ENCODE peak calls at places on chromosome 6, in seven cellular contexts. X is right atrium auricular region; K is HCT116; D is GM23248; W is CD8-positive, alpha-beta T cell; A is GM23338; N is cardiac muscle cell. I is an unnamed sample. For H3K36me3 and H3K4me1, the result is how much of the 10 kb centered on the place peaks cover.

GRCh38 chr6:22008248-22008836 is 288.5 kb downstream of the PRL start:
- DNase-seq in X (no peak), K (no peak), D (peak), W (no peak), A (no peak), N (no peak), I (no peak)

GRCh38 chr6:43807228-43808061 is 37.4 kb downstream of the VEGFA start:
- DNase-seq in X (no peak), K (no peak), D (peak), W (no peak), A (no peak), N (peak), I (no peak)

GRCh38 chr6:72689107-72689954 is 67.5 kb downstream of the KCNQ5 start:
- DNase-seq in X (no peak), K (no peak), D (peak), W (no peak), A (no peak), N (no peak), I (no peak)

GRCh38 chr6:30763618-30764489 is 19.5 kb upstream of the IER3 start:
- DNase-seq in X (no peak), K (no peak), D (peak), W (no peak), A (no peak), N (peak), I (no peak)

GRCh38 chr6:108163267-108163643 is 2.6 kb upstream of the NR2E1 start:
- DNase-seq in X (no peak), K (peak), D (no peak), W (no peak), A (peak), N (no peak), I (no peak)

GRCh38 chr6:80158478-80158989 is 52.1 kb downstream of the BCKDHB start:
- DNase-seq in X (no peak), K (no peak), D (no peak), W (no peak), A (no peak), N (no peak), I (no peak)

GRCh38 chr6:29861521-29862255 is 34.1 kb downstream of the HLA-G start:
- DNase-seq in X (no peak), K (no peak), D (no peak), W (no peak), A (no peak), N (peak), I (no peak)

GRCh38 chr6:54860739-54861138 is 14.2 kb downstream of the FAM83B start:
- DNase-seq in X (no peak), K (peak), D (no peak), W (no peak), A (no peak), N (peak), I (no peak)

GRCh38 chr6:33578588-33579011 is 1.5 kb downstream of the BAK1 start:
- DNase-seq in X (no peak), K (no peak), D (no peak), W (peak), A (no peak), N (no peak), I (peak)

GRCh38 chr6:114087496-114087895 is 116.5 kb upstream of the HDAC2 start:
- DNase-seq in X (no peak), K (no peak), D (peak), W (no peak), A (no peak), N (no peak), I (no peak)

GRCh38 chr6:115969207-115969929 is 91.3 kb downstream of the FRK start:
- DNase-seq in X (no peak), K (no peak), D (peak), W (no peak), A (peak), N (peak), I (no peak)

GRCh38 chr6:36685198-36685919 is 6.8 kb downstream of the CDKN1A start:
- DNase-seq in X (no peak), K (no peak), D (no peak), W (no peak), A (no peak), N (no peak), I (no peak)

GRCh38 chr6:160069050-160069454 is 52.6 kb upstream of the SLC22A1 start:
- DNase-seq in X (no peak), K (no peak), D (no peak), W (peak), A (no peak), N (no peak), I (no peak)

GRCh38 chr6:168309183-168309582 is 10.4 kb downstream of the DACT2 start:
- DNase-seq in X (no peak), K (no peak), D (no peak), W (no peak), A (no peak), N (no peak), I (no peak)

GRCh38 chr6:33207569-33208088 is 671 bp upstream of the RING1 start:
- DNase-seq in X (no peak), K (no peak), D (peak), W (no peak), A (peak), N (peak), I (no peak)

GRCh38 chr6:52632011-52632410 is 38.9 kb upstream of the TMEM14A start:
- DNase-seq in X (no peak), K (no peak), D (no peak), W (no peak), A (no peak), N (no peak), I (no peak)

GRCh38 chr6:128319946-128320345 is 200.5 kb downstream of the PTPRK start:
- DNase-seq in X (no peak), K (no peak), D (no peak), W (no peak), A (no peak), N (no peak), I (no peak)

GRCh38 chr6:15338462-15338861 is 92.6 kb downstream of the JARID2 start:
- DNase-seq in X (no peak), K (no peak), D (no peak), W (no peak), A (no peak), N (no peak), I (no peak)

GRCh38 chr6:88365656-88366055 is 199.5 kb upstream of the CNR1 start:
- DNase-seq in X (no peak), K (no peak), D (no peak), W (no peak), A (no peak), N (no peak), I (no peak)

GRCh38 chr6:2749972-2750600 is 636 bp downstream of the MYLK4 start:
- DNase-seq in X (peak), K (peak), D (peak), W (peak), A (peak), N (peak), I (peak)

GRCh38 chr6:71675386-71675785 is 211.0 kb upstream of the RIMS1 start:
- DNase-seq in X (no peak), K (no peak), D (no peak), W (no peak), A (peak), N (no peak), I (no peak)

GRCh38 chr6:28945360-28945759 is 21.6 kb upstream of the TRIM27 start:
- DNase-seq in X (no peak), K (no peak), D (no peak), W (no peak), A (no peak), N (no peak), I (no peak)

GRCh38 chr6:72748759-72749158 is 126.9 kb downstream of the KCNQ5 start:
- DNase-seq in X (no peak), K (no peak), D (peak), W (no peak), A (no peak), N (peak), I (no peak)

GRCh38 chr6:51213806-51214205 is 395.1 kb downstream of the TFAP2B start:
- DNase-seq in X (no peak), K (no peak), D (no peak), W (no peak), A (peak), N (no peak), I (no peak)

GRCh38 chr6:169277619-169278018 is 24.0 kb upstream of the THBS2 start:
- DNase-seq in X (no peak), K (no peak), D (peak), W (no peak), A (no peak), N (no peak), I (no peak)

GRCh38 chr6:30965140-30965601 is 18.3 kb upstream of the MUC21 start:
- DNase-seq in X (no peak), K (no peak), D (no peak), W (no peak), A (no peak), N (no peak), I (no peak)

GRCh38 chr6:100512203-100512862 is 47.6 kb upstream of the SIM1 start:
- DNase-seq in X (no peak), K (no peak), D (peak), W (no peak), A (no peak), N (peak), I (no peak)

GRCh38 chr6:15854378-15854777 is 191.6 kb upstream of the DTNBP1 start:
- DNase-seq in X (no peak), K (no peak), D (no peak), W (no peak), A (no peak), N (no peak), I (no peak)

GRCh38 chr6:77425676-77426075 is 37.6 kb downstream of the HTR1B start:
- DNase-seq in X (no peak), K (no peak), D (peak), W (no peak), A (no peak), N (peak), I (no peak)

GRCh38 chr6:5359413-5359812 is 98.1 kb downstream of the FARS2 start:
- DNase-seq in X (no peak), K (no peak), D (no peak), W (no peak), A (no peak), N (no peak), I (no peak)

GRCh38 chr6:2157441-2158127 is 87.8 kb downstream of the GMDS start:
- DNase-seq in X (no peak), K (peak), D (peak), W (no peak), A (no peak), N (peak), I (peak)

GRCh38 chr6:169752074-169752623 is 727 bp downstream of the ERMARD start:
- DNase-seq in X (no peak), K (no peak), D (peak), W (no peak), A (peak), N (no peak), I (peak)

GRCh38 chr6:30441171-30441570 is 48.1 kb upstream of the HLA-E start:
- DNase-seq in X (no peak), K (no peak), D (no peak), W (no peak), A (no peak), N (no peak), I (no peak)

GRCh38 chr6:70303034-70303525 is at the start of gene COL9A1:
- DNase-seq in X (no peak), K (no peak), D (no peak), W (no peak), A (no peak), N (no peak), I (no peak)

GRCh38 chr6:70299456-70299855 is 3.4 kb downstream of the COL9A1 start:
- DNase-seq in X (no peak), K (no peak), D (peak), W (no peak), A (peak), N (peak), I (no peak)

GRCh38 chr6:70310063-70310694 is 7.3 kb upstream of the COL9A1 start:
- DNase-seq in X (no peak), K (peak), D (peak), W (no peak), A (peak), N (peak), I (peak)

GRCh38 chr6:70307008-70307407 is 4.1 kb upstream of the COL9A1 start:
- DNase-seq in X (no peak), K (no peak), D (no peak), W (no peak), A (no peak), N (no peak), I (no peak)

GRCh38 chr6:70304611-70305010 is 1.7 kb upstream of the COL9A1 start:
- DNase-seq in X (no peak), K (no peak), D (no peak), W (no peak), A (no peak), N (no peak), I (no peak)
- H3K36me3 ChIP-seq in X (under half), K (under half), D (under half), W (under half), A (under half), N (under half), I (under half)

GRCh38 chr6:166956444-166957086 is at the start of gene RNASET2:
- DNase-seq in X (peak), K (peak), D (peak), W (peak), A (peak), N (peak), I (peak)
- H3K4me1 ChIP-seq in X (under half), K (under half), D (under half), W (half or more), A (under half), N (under half), I (half or more)

GRCh38 chr6:112252571-112253504 is 1.5 kb downstream of the LAMA4 start:
- DNase-seq in X (no peak), K (no peak), D (peak), W (no peak), A (no peak), N (peak), I (no peak)

GRCh38 chr6:112253505-112253841 is 894 bp downstream of the LAMA4 start:
- DNase-seq in X (no peak), K (no peak), D (peak), W (no peak), A (no peak), N (no peak), I (no peak)

GRCh38 chr6:112253842-112254816 is at the start of gene LAMA4:
- DNase-seq in X (peak), K (no peak), D (peak), W (no peak), A (peak), N (peak), I (peak)

GRCh38 chr6:112249489-112249888 is 4.9 kb downstream of the LAMA4 start:
- DNase-seq in X (no peak), K (no peak), D (peak), W (no peak), A (no peak), N (no peak), I (no peak)

DNA sequence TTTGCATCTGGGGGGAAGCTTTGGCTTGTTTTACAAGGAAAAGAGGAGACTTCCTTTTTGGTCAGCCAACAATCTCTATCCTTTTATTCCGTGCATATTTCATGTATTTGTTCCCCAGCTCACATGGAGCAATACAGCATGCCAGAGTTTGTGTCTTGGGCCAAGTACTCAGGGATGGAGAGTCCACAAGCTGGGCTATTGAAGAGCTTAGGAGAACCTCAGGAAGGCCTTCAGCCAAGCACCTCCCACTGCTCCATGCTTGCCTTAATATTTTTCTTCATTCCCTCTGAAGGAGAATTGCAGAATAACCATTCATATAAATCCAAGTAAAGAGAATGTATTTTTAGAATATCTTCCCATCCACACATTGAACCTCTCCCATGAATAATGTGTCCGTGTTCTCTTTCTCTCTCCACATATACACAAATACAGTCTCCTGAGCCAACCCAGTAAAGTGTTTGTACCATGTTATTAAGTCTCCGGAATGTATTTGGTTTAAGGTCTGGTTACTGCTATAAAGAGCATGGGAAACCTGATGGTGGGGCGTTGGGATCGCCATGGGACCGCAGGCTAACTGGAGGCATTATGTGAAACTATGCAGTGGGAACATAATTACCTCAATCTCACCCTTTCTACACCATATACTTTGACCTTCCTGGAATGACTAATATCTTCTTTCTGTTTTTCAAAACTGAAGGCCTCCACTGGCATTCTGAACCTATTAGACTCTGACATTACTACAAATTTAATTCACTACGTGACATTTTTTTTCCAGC is 3.0 kb downstream of the LAMA4 start:
- DNase-seq in X (no peak), K (no peak), D (peak), W (no peak), A (no peak), N (peak), I (no peak)
- H3K36me3 ChIP-seq in X (under half), K (under half), D (under half), W (under half), A (under half), N (under half), I (under half)

GRCh38 chr6:41757268-41757667 is 10.1 kb upstream of the PGC start:
- DNase-seq in X (no peak), K (no peak), D (no peak), W (no peak), A (no peak), N (no peak), I (no peak)
- H3K4me1 ChIP-seq in X (under half), K (under half), D (under half), W (under half), A (under half), N (under half), I (under half)

DNA sequence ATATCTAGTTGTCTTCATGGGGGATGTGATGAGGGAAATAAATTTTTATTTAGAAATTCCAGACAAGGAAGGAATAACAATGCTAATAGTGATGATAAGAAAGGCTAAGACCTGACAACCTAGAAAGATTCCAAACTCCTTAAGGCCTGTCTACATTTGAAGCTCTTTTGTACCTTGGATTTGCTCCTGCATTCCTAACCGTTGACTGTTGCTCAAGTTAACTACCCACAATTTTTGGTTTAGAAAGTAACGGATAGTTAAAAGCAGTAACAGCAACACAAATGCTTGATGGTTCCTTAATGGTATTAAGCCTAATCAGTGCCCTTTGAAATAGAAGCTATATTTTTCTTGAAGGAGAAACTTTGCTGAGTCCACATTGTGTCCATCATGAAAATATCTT is 52.9 kb downstream of the TRMT11 start:
- DNase-seq in X (no peak), K (no peak), D (peak), W (no peak), A (no peak), N (peak), I (no peak)
- H3K36me3 ChIP-seq in X (under half), K (under half), D (under half), W (under half), A (under half), N (under half), I (under half)

DNA sequence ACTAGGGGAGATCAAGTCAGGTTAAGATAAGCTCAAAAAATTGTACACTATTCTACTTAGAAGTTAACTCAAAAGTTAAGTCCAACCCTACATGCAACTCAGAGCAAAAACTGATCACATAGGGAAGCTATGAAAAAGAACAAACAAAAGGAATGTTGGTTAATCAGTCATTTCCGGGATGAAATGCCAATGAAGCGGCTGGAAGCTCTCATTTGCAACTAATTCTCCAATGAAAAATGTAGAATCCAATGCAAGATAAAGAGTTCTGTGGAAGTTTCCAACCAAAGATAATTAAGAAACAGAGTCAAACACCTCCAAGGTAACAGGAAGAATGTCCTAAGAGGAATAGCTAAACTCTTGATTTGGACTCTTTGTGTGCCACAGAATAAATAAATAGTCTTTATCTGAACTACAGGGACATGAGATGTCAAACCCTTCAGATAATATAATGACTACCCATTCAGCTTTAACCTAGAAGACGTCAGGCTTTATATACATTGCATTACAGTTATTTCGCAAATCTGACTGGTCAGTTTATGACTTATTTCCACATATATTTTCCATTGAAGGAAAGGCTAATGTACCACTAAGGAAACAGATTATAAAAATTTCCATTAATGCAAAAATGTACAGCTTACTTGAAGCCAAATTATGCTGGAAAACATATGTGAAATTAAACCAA is 48.0 kb upstream of the DST start:
- DNase-seq in X (no peak), K (no peak), D (peak), W (no peak), A (no peak), N (peak), I (no peak)
- H3K4me1 ChIP-seq in X (half or more), K (under half), D (half or more), W (under half), A (under half), N (under half), I (under half)

GRCh38 chr6:35400901-35401311 is 51.2 kb upstream of the FANCE start:
- DNase-seq in X (no peak), K (peak), D (peak), W (no peak), A (no peak), N (no peak), I (no peak)
- H3K36me3 ChIP-seq in X (under half), K (under half), D (under half), W (under half), A (under half), N (under half), I (under half)

GRCh38 chr6:35678814-35679213 is 9.9 kb downstream of the FKBP5 start:
- DNase-seq in X (no peak), K (no peak), D (no peak), W (no peak), A (no peak), N (no peak), I (no peak)
- H3K4me1 ChIP-seq in X (half or more), K (under half), D (under half), W (half or more), A (under half), N (under half), I (under half)